ENCODE peak calls at places on chromosome 16, in ten cellular contexts. U, C, J, N, V, R, X, E, L and D are unnamed samples.
A peak's percentile ranks its signal among the peaks of the same experiment; 100 is the strongest.

GRCh38 chr16:4415538-4416199 is 727 bp downstream of the CORO7 start:
- DNase-seq in V (no peak), E (no peak), J (no peak), R (peak; percentile 59), C (no peak), L (peak; percentile 91), N (no peak), U (peak; percentile 71), X (no peak), D (no peak)

GRCh38 chr16:51321251-51321650 is 170.2 kb upstream of the SALL1 start:
- DNase-seq in R (no peak), V (no peak), J (no peak), L (no peak), E (no peak), C (no peak), N (no peak), U (no peak), X (no peak), D (peak; percentile 5)

GRCh38 chr16:81558444-81559175 is 114.0 kb downstream of the CMIP start:
- DNase-seq in C (no peak), N (no peak), V (no peak), X (no peak), R (peak; percentile 76), U (no peak), L (peak; percentile 86), J (no peak), E (peak; percentile 62), D (no peak)

GRCh38 chr16:75931043-75931442 is 204.8 kb upstream of the CPHXL start:
- DNase-seq in C (peak; percentile 8), L (no peak), E (peak; percentile 43), J (peak; percentile 97), X (no peak), V (no peak), N (peak; percentile 95), R (no peak), U (no peak), D (peak; percentile 81)

GRCh38 chr16:85781685-85782370 is 17.5 kb downstream of the EMC8 start:
- DNase-seq in E (no peak), U (no peak), N (peak; percentile 34), V (peak; percentile 55), C (peak; percentile 61), X (peak; percentile 59), J (no peak), R (no peak), L (no peak), D (peak; percentile 57)

GRCh38 chr16:75653926-75654325 is 6.4 kb downstream of the TERF2IP start:
- DNase-seq in R (no peak), U (no peak), L (no peak), X (no peak), V (no peak), E (no peak), N (peak; percentile 75), C (no peak), J (peak; percentile 11), D (no peak)

GRCh38 chr16:47853635-47854034 is 302.2 kb downstream of the ABCC12 start:
- DNase-seq in U (no peak), V (no peak), E (no peak), C (no peak), R (no peak), N (no peak), L (no peak), J (no peak), X (no peak), D (no peak)

GRCh38 chr16:23394141-23394540 is 58.8 kb downstream of the COG7 start:
- DNase-seq in E (no peak), X (no peak), V (no peak), J (no peak), L (no peak), R (no peak), U (no peak), N (no peak), C (no peak), D (no peak)

GRCh38 chr16:30183236-30183960 is at the start of gene CORO1A:
- DNase-seq in X (peak; percentile 86), V (peak; percentile 88), L (peak; percentile 99), E (peak; percentile 67), N (peak; percentile 64), J (peak; percentile 18), C (peak; percentile 78), R (peak; percentile 83), U (peak; percentile 96), D (peak; percentile 35)

GRCh38 chr16:57688987-57689771 is 5.4 kb upstream of the DRC7 start:
- DNase-seq in N (no peak), J (no peak), L (no peak), U (no peak), R (no peak), X (no peak), V (no peak), C (no peak), E (no peak), D (no peak)

GRCh38 chr16:24070851-24071250 is 185.3 kb upstream of the CACNG3 start:
- DNase-seq in V (no peak), J (no peak), E (no peak), X (no peak), U (peak; percentile 8), R (no peak), L (no peak), C (peak; percentile 2), N (peak; percentile 8), D (no peak)

DNA sequence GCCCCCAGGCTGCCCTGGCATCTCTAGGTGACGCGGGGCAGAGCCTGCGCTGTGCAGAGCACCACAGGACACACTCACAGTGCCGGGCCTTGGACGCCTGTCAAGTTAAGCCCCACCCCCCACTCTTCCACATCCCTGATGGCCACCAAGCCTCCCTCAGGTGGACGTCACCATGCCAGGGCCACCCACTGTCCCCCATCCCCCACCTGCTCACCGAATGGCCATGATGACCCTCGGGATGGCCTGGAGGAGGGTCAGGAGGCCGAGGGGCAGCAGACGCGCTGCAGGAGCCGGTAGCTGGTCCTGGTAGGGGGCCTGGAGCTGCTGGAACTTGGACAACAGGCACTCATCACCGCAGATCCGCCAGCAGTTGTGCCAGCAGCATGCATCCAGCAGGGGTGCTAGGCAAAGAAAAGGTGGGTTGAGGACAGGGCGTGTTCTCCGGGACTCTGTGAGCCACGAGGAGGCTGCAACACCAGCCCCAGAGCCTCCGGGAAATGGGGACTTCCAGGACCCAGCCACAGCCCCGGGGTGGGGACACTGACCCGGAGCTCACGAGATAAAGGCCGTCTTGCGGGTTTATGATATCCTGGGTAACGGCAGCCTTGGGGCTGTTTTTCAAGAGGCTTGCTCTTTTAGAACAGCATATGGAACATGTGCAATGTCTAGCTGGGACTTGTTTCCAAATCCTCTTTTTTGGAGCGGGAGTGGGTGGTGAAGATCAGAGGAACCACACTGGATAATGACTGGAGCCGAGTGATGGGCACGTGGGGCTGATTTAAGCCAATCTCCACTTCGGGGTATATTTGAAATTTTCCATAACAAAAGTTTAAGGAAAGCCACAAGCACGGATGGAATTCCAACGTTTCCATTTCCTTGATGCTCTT is 11.4 kb downstream of the C16orf95 start:
- DNase-seq in X (no peak), J (peak; percentile 23), R (no peak), V (no peak), E (no peak), C (peak; percentile 50), N (no peak), L (no peak), U (no peak), D (no peak)
- H3K4me3 ChIP-seq in X (no peak overlapping the region), J (peak overlapping the region; percentile 25), R (no peak overlapping the region), V (no peak overlapping the region), E (no peak overlapping the region), C (no peak overlapping the region), N (no peak overlapping the region), L (no peak overlapping the region), U (no peak overlapping the region), D (no peak overlapping the region)

GRCh38 chr16:25108054-25108453 is 3.5 kb upstream of the LCMT1 start:
- DNase-seq in C (no peak), V (no peak), R (no peak), X (no peak), E (no peak), U (no peak), L (no peak), J (no peak), N (no peak), D (no peak)
- TF ChIP-seq CTCF in C (no peak), V (no peak), R (no peak), X (no peak), E (no peak), U (no peak), L (no peak), J (peak; percentile 1), N (no peak), D (no peak)

GRCh38 chr16:28040039-28040438 is 23.5 kb downstream of the GSG1L start:
- DNase-seq in N (no peak), E (no peak), V (no peak), C (no peak), U (no peak), R (no peak), X (no peak), L (no peak), J (no peak), D (no peak)

GRCh38 chr16:28038401-28038800 is 25.1 kb downstream of the GSG1L start:
- DNase-seq in V (no peak), C (no peak), J (no peak), X (no peak), R (no peak), U (no peak), N (no peak), L (no peak), E (no peak), D (no peak)

GRCh38 chr16:28033870-28034269 is 29.6 kb downstream of the GSG1L start:
- DNase-seq in U (no peak), X (no peak), R (no peak), V (no peak), E (no peak), N (no peak), C (no peak), L (no peak), J (no peak), D (no peak)

GRCh38 chr16:28039493-28039892 is 24.0 kb downstream of the GSG1L start:
- DNase-seq in L (no peak), U (no peak), E (no peak), X (no peak), J (no peak), N (no peak), C (no peak), V (no peak), R (no peak), D (no peak)

GRCh38 chr16:28035866-28036393 is 27.6 kb downstream of the GSG1L start:
- DNase-seq in X (no peak), C (no peak), U (no peak), N (no peak), V (no peak), J (no peak), L (no peak), E (no peak), R (no peak), D (no peak)
- H3K4me3 ChIP-seq in X (no peak overlapping the region), C (no peak overlapping the region), U (no peak overlapping the region), N (no peak overlapping the region), V (no peak overlapping the region), J (no peak overlapping the region), L (no peak overlapping the region), E (no peak overlapping the region), R (no peak overlapping the region), D (no peak overlapping the region)

DNA sequence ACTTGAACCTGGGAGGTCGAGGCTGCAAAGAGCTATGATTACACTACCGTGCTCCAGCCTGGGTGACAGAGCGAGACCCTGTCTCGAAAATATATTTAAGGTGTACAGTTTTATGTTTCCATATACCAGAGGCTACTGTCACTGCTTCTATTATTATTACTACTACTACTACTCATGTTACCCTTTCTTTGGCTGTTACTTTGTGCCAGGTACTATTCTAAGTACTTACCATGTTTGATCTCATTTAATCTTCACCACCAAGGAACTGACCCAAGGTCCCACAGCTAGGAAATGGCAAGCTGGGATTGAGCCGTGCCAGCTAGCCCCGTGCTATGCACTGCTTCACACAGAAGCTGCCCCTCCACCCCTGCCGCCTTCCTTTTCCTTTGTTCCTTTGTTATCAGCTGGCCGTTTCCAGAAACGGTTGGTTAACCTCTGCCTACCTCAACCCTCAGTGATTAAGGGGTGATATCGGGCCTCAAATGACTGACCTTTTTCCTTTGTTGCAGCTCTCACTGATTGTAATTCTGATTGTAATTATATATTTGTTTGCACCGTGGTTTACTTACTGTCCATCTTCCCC is 78.4 kb downstream of the ABCC1 start:
- DNase-seq in U (no peak), X (no peak), V (no peak), J (no peak), L (no peak), E (no peak), R (no peak), N (no peak), C (no peak), D (no peak)
- TF ChIP-seq CTCF in U (no peak), X (no peak), V (no peak), J (no peak), L (no peak), E (no peak), R (no peak), N (no peak), C (no peak), D (no peak)